ENCODE peak calls at places on chromosome 2, in five cellular contexts. Q is NCI-H1930; S is activated CD4-positive, CD25-positive, alpha-beta regulatory T cell treated with anti-CD3 and anti-CD28 coated beads, Interleukin-2, amount 50 U/mL, for 72 hours; V is HEK293T; I is T-helper 2 cell. R is an unnamed sample.

GRCh38 chr2:47867205-47867604 is 39.1 kb downstream of the FBXO11 start:
- DNase-seq in V (no peak), S (no peak), Q (no peak), I (no peak), R (peak)

GRCh38 chr2:16553222-16553621 is 112.4 kb downstream of the CYRIA start:
- DNase-seq in Q (no peak), V (peak), S (no peak), I (no peak), R (peak)

GRCh38 chr2:163850036-163850435 is 114.2 kb upstream of the FIGN start:
- DNase-seq in S (no peak), I (no peak), V (no peak), Q (no peak), R (no peak)

GRCh38 chr2:239770240-239770639 is 254.9 kb downstream of the NDUFA10 start:
- DNase-seq in V (no peak), I (no peak), S (peak), Q (no peak), R (no peak)

GRCh38 chr2:222424729-222425671 is 657 bp downstream of the SGPP2 start:
- DNase-seq in Q (no peak), S (peak), V (no peak), I (peak), R (no peak)

GRCh38 chr2:175154670-175155082 is 13.3 kb downstream of the ATF2 start:
- DNase-seq in I (no peak), S (no peak), Q (no peak), V (no peak), R (peak)

GRCh38 chr2:120305296-120305695 is 40.6 kb upstream of the INHBB start:
- DNase-seq in Q (no peak), I (no peak), V (peak), S (no peak), R (no peak)

GRCh38 chr2:121561617-121562268 is 31.1 kb downstream of the RNU4ATAC start:
- DNase-seq in S (no peak), V (no peak), I (no peak), Q (no peak), R (peak)

GRCh38 chr2:96539215-96539920 is 2.8 kb downstream of the ARID5A start:
- DNase-seq in V (no peak), S (peak), Q (no peak), I (no peak), R (no peak)

GRCh38 chr2:157918319-157918718 is 42.2 kb upstream of the ACVR1 start:
- DNase-seq in I (no peak), Q (no peak), S (no peak), V (no peak), R (no peak)

GRCh38 chr2:111712361-111712760 is 171.6 kb downstream of the ANAPC1 start:
- DNase-seq in V (no peak), I (no peak), Q (no peak), S (no peak), R (no peak)